ENCODE peak calls at places on chromosome 4, in eight cellular contexts. One of them, this sample, is unnamed.

GRCh38 chr4:122710434-122711308 is 21.8 kb upstream of the BBS12 start:
- DNase-seq in prostate gland: no peak
- DNase-seq in CD8-positive, alpha-beta memory T cell: no peak
- DNase-seq in kidney: no peak
- DNase-seq in uterus: no peak
- DNase-seq in pancreas: no peak
- DNase-seq in hepatocyte: no peak
- DNase-seq in tibial nerve: no peak
- DNase-seq in this sample: no peak

GRCh38 chr4:121192500-121192899 is 28.4 kb upstream of the TNIP3 start:
- DNase-seq in prostate gland: no peak
- DNase-seq in CD8-positive, alpha-beta memory T cell: no peak
- DNase-seq in kidney: no peak
- DNase-seq in uterus: no peak
- DNase-seq in pancreas: no peak
- DNase-seq in hepatocyte: peak; percentile 64
- DNase-seq in tibial nerve: no peak
- DNase-seq in this sample: no peak

GRCh38 chr4:128322311-128322710 is 34.7 kb upstream of the PGRMC2 start:
- DNase-seq in prostate gland: no peak
- DNase-seq in CD8-positive, alpha-beta memory T cell: no peak
- DNase-seq in kidney: no peak
- DNase-seq in uterus: no peak
- DNase-seq in pancreas: no peak
- DNase-seq in hepatocyte: no peak
- DNase-seq in tibial nerve: no peak
- DNase-seq in this sample: no peak

GRCh38 chr4:3765271-3766206 is 646 bp upstream of the ADRA2C start:
- DNase-seq in prostate gland: no peak
- DNase-seq in CD8-positive, alpha-beta memory T cell: no peak
- DNase-seq in kidney: no peak
- DNase-seq in uterus: peak; percentile 52
- DNase-seq in pancreas: peak; percentile 66
- DNase-seq in hepatocyte: peak; percentile 82
- DNase-seq in tibial nerve: no peak
- DNase-seq in this sample: no peak

GRCh38 chr4:41160010-41160789 is 54.1 kb downstream of the APBB2 start:
- DNase-seq in prostate gland: no peak
- DNase-seq in CD8-positive, alpha-beta memory T cell: no peak
- DNase-seq in kidney: no peak
- DNase-seq in uterus: peak; percentile 68
- DNase-seq in pancreas: no peak
- DNase-seq in hepatocyte: peak; percentile 78
- DNase-seq in tibial nerve: no peak
- DNase-seq in this sample: peak; percentile 71

GRCh38 chr4:57287687-57288604 is 177.8 kb upstream of the IGFBP7 start:
- DNase-seq in prostate gland: no peak
- DNase-seq in CD8-positive, alpha-beta memory T cell: no peak
- DNase-seq in kidney: no peak
- DNase-seq in uterus: no peak
- DNase-seq in pancreas: no peak
- DNase-seq in hepatocyte: no peak
- DNase-seq in tibial nerve: no peak
- DNase-seq in this sample: no peak

GRCh38 chr4:1614049-1614448 is 70.1 kb downstream of the FAM53A start:
- DNase-seq in prostate gland: no peak
- DNase-seq in CD8-positive, alpha-beta memory T cell: peak; percentile 37
- DNase-seq in kidney: peak; percentile 62
- DNase-seq in uterus: no peak
- DNase-seq in pancreas: no peak
- DNase-seq in hepatocyte: no peak
- DNase-seq in tibial nerve: no peak
- DNase-seq in this sample: no peak

GRCh38 chr4:169152899-169153298 is 117.9 kb downstream of the SH3RF1 start:
- DNase-seq in prostate gland: no peak
- DNase-seq in CD8-positive, alpha-beta memory T cell: no peak
- DNase-seq in kidney: no peak
- DNase-seq in uterus: no peak
- DNase-seq in pancreas: no peak
- DNase-seq in hepatocyte: no peak
- DNase-seq in tibial nerve: no peak
- DNase-seq in this sample: no peak

GRCh38 chr4:48058620-48059530 is 42.3 kb downstream of the NIPAL1 start:
- DNase-seq in prostate gland: no peak
- DNase-seq in CD8-positive, alpha-beta memory T cell: no peak
- DNase-seq in kidney: no peak
- DNase-seq in uterus: no peak
- DNase-seq in pancreas: no peak
- DNase-seq in hepatocyte: no peak
- DNase-seq in tibial nerve: no peak
- DNase-seq in this sample: no peak

GRCh38 chr4:167021545-167022155 is 212.6 kb downstream of the SPOCK3 start:
- DNase-seq in prostate gland: peak; percentile 69
- DNase-seq in CD8-positive, alpha-beta memory T cell: peak; percentile 49
- DNase-seq in kidney: peak; percentile 64
- DNase-seq in uterus: peak; percentile 29
- DNase-seq in pancreas: peak; percentile 70
- DNase-seq in hepatocyte: peak; percentile 83
- DNase-seq in tibial nerve: peak; percentile 74
- DNase-seq in this sample: peak; percentile 52

GRCh38 chr4:93788712-93789111 is 39.8 kb upstream of the ATOH1 start:
- DNase-seq in prostate gland: no peak
- DNase-seq in CD8-positive, alpha-beta memory T cell: no peak
- DNase-seq in kidney: no peak
- DNase-seq in uterus: no peak
- DNase-seq in pancreas: no peak
- DNase-seq in hepatocyte: peak; percentile 53
- DNase-seq in tibial nerve: no peak
- DNase-seq in this sample: no peak

GRCh38 chr4:2755821-2756690 is at the start of gene TNIP2:
- DNase-seq in prostate gland: peak; percentile 83
- DNase-seq in CD8-positive, alpha-beta memory T cell: peak; percentile 84
- DNase-seq in kidney: peak; percentile 95
- DNase-seq in uterus: peak; percentile 84
- DNase-seq in pancreas: peak; percentile 86
- DNase-seq in hepatocyte: peak; percentile 92
- DNase-seq in tibial nerve: peak; percentile 71
- DNase-seq in this sample: peak; percentile 63

GRCh38 chr4:22875592-22876257 is 183.0 kb downstream of the GBA3 start:
- DNase-seq in prostate gland: no peak
- DNase-seq in CD8-positive, alpha-beta memory T cell: no peak
- DNase-seq in kidney: no peak
- DNase-seq in uterus: no peak
- DNase-seq in pancreas: no peak
- DNase-seq in hepatocyte: no peak
- DNase-seq in tibial nerve: no peak
- DNase-seq in this sample: no peak

GRCh38 chr4:17095771-17096170 is 197.3 kb upstream of the LDB2 start:
- DNase-seq in prostate gland: no peak
- DNase-seq in CD8-positive, alpha-beta memory T cell: no peak
- DNase-seq in kidney: no peak
- DNase-seq in uterus: no peak
- DNase-seq in pancreas: no peak
- DNase-seq in hepatocyte: no peak
- DNase-seq in tibial nerve: no peak
- DNase-seq in this sample: no peak

GRCh38 chr4:15398732-15399131 is 29.1 kb upstream of the C1QTNF7 start:
- DNase-seq in prostate gland: no peak
- DNase-seq in CD8-positive, alpha-beta memory T cell: no peak
- DNase-seq in kidney: no peak
- DNase-seq in uterus: no peak
- DNase-seq in pancreas: no peak
- DNase-seq in hepatocyte: no peak
- DNase-seq in tibial nerve: no peak
- DNase-seq in this sample: no peak

GRCh38 chr4:306551-306961 is 1.3 kb upstream of the ZNF732 start:
- DNase-seq in prostate gland: no peak
- DNase-seq in CD8-positive, alpha-beta memory T cell: no peak
- DNase-seq in kidney: no peak
- DNase-seq in uterus: no peak
- DNase-seq in pancreas: no peak
- DNase-seq in hepatocyte: no peak
- DNase-seq in tibial nerve: no peak
- DNase-seq in this sample: no peak

GRCh38 chr4:302381-302780 is 2.9 kb downstream of the ZNF732 start:
- DNase-seq in prostate gland: no peak
- DNase-seq in CD8-positive, alpha-beta memory T cell: no peak
- DNase-seq in kidney: no peak
- DNase-seq in uterus: no peak
- DNase-seq in pancreas: no peak
- DNase-seq in hepatocyte: no peak
- DNase-seq in tibial nerve: no peak
- DNase-seq in this sample: no peak

DNA sequence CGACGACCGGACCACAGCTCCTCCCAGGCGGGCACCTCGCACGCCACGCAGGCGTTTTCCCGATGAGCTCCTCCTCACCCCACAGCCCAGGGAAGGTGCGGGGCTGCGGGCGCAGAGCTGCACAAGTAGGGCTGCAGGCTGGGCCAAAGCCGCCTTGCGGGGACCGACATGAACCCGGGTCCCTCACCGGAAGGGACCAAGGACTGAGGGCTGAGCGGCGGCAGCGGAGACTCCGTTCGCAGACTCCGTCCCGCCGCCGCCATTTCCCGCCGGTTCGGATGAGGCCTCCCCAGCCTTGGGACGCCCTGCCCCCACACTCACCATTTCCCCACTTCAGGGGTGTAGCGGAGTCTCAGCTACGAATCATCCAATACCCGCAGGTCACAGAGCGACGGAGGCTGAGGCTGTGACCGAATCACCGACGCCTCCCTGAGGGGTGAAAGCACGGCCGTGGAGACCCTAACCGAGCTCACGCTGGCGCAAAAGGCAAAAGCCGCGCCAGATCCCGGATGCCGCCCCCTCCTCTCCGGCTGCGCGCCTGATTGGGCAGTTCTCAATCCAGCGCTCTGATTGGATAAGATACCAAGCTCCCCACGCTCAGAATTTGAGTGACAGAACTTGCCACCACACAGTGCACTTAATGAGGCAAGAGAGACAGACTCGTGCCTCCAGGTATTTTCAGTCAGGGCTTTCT is at the start of gene ZNF732:
- DNase-seq in prostate gland: peak; percentile 36
- DNase-seq in CD8-positive, alpha-beta memory T cell: no peak
- DNase-seq in kidney: no peak
- DNase-seq in uterus: peak; percentile 23
- DNase-seq in pancreas: peak; percentile 63
- DNase-seq in hepatocyte: no peak
- DNase-seq in tibial nerve: no peak
- DNase-seq in this sample: no peak
- H3K9me3 ChIP-seq in prostate gland: no peaks in the 10 kb centered on the region
- H3K9me3 ChIP-seq in CD8-positive, alpha-beta memory T cell: no peaks in the 10 kb centered on the region
- H3K9me3 ChIP-seq in kidney: no peaks in the 10 kb centered on the region
- H3K9me3 ChIP-seq in uterus: no peaks in the 10 kb centered on the region
- H3K9me3 ChIP-seq in pancreas: no peaks in the 10 kb centered on the region
- H3K9me3 ChIP-seq in hepatocyte: no peaks in the 10 kb centered on the region
- H3K9me3 ChIP-seq in tibial nerve: peaks cover 48% of the 10 kb centered on the region
- H3K9me3 ChIP-seq in this sample: no peaks in the 10 kb centered on the region

DNA sequence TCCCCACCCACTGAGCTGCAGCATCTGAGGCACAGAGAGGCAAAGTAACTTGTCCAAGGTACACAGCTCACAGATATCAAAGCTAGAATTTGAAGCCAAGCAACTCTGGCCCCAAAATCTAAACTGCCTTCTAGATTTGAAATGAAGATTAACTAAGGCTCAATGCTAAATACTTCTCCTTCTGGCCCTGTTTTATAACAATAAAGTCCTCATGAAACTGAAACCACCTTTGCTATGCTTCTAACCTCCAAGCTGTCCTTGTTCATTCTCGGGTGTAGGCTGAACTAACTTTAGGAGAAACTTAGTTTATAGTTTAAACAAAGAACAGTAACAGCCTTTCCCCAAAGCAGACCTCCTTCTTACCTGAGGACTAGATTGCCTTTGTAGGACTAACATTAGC is 93.6 kb downstream of the DCTD start:
- DNase-seq in prostate gland: no peak
- DNase-seq in CD8-positive, alpha-beta memory T cell: no peak
- DNase-seq in kidney: no peak
- DNase-seq in uterus: no peak
- DNase-seq in pancreas: no peak
- DNase-seq in hepatocyte: no peak
- DNase-seq in tibial nerve: no peak
- DNase-seq in this sample: no peak
- H3K27ac ChIP-seq in prostate gland: no peak overlapping the region
- H3K27ac ChIP-seq in CD8-positive, alpha-beta memory T cell: no peak overlapping the region
- H3K27ac ChIP-seq in kidney: no peak overlapping the region
- H3K27ac ChIP-seq in uterus: no peak overlapping the region
- H3K27ac ChIP-seq in pancreas: no peak overlapping the region
- H3K27ac ChIP-seq in hepatocyte: no peak overlapping the region
- H3K27ac ChIP-seq in tibial nerve: no peak overlapping the region
- H3K27ac ChIP-seq in this sample: no peak overlapping the region

DNA sequence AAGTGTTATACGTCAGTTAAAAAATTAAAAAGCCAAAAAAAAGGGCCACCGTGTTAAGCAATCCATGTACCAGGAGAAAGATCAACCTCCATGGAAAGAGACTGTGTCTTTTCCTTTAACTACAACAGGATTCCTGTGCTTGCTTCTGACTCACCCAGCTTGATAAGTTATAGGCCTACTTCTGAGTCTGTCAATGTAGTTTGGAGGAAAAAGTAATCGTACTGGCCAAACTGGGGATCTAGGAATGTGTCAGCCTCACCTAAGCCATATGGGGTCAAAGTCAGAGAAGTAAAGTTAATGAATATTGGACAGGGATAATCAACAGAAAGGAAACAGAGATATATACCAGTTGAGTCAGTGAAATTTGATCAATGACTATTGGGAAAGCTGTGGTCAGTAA is 470.8 kb upstream of the SLIT2 start:
- DNase-seq in prostate gland: no peak
- DNase-seq in CD8-positive, alpha-beta memory T cell: no peak
- DNase-seq in kidney: no peak
- DNase-seq in uterus: no peak
- DNase-seq in pancreas: no peak
- DNase-seq in hepatocyte: no peak
- DNase-seq in tibial nerve: no peak
- DNase-seq in this sample: no peak
- H3K9me3 ChIP-seq in prostate gland: no peaks in the 10 kb centered on the region
- H3K9me3 ChIP-seq in CD8-positive, alpha-beta memory T cell: no peaks in the 10 kb centered on the region
- H3K9me3 ChIP-seq in kidney: no peaks in the 10 kb centered on the region
- H3K9me3 ChIP-seq in uterus: peaks cover 6% of the 10 kb centered on the region
- H3K9me3 ChIP-seq in pancreas: no peaks in the 10 kb centered on the region
- H3K9me3 ChIP-seq in hepatocyte: no peaks in the 10 kb centered on the region
- H3K9me3 ChIP-seq in tibial nerve: peaks cover 14% of the 10 kb centered on the region
- H3K9me3 ChIP-seq in this sample: peaks cover 15% of the 10 kb centered on the region

DNA sequence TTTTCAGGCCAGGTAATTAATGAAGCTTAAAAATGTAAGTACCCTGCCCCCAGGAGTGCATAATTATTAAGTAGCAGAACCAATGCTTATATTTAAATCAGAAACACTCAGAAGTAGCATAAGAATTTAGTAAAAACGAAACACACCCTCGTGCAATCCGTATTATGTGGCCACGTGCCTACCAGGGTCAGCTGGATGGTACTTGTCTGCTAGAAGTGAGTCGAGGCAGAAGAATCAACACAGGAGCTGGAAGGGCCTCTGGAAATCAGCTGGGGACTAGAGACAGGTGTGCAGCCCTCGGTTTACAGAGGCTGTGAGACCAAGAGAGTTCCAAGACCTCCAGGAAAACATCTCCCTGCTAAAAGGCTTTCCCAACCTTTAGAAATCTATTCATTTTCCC is 559 bp upstream of the FAM47E start:
- DNase-seq in prostate gland: no peak
- DNase-seq in CD8-positive, alpha-beta memory T cell: no peak
- DNase-seq in kidney: no peak
- DNase-seq in uterus: no peak
- DNase-seq in pancreas: no peak
- DNase-seq in hepatocyte: no peak
- DNase-seq in tibial nerve: no peak
- DNase-seq in this sample: peak; percentile 38
- H3K27ac ChIP-seq in prostate gland: peak overlapping the region; percentile 58
- H3K27ac ChIP-seq in CD8-positive, alpha-beta memory T cell: no peak overlapping the region
- H3K27ac ChIP-seq in kidney: no peak overlapping the region
- H3K27ac ChIP-seq in uterus: no peak overlapping the region
- H3K27ac ChIP-seq in pancreas: peak overlapping the region; percentile 85
- H3K27ac ChIP-seq in hepatocyte: peak overlapping the region; percentile 52
- H3K27ac ChIP-seq in tibial nerve: no peak overlapping the region
- H3K27ac ChIP-seq in this sample: no peak overlapping the region

This sample was measured in SJSA1.